ENCODE peak calls at places on chromosomes 1 and 21, in five cellular contexts. G, E, L, O and D are unnamed samples.

GRCh38 chr1:160070243-160071163 is 543 bp upstream of the KCNJ10 start:
- DNase-seq in G (peak), E (peak), L (peak), O (peak), D (peak)

GRCh38 chr1:150256549-150257341 is 829 bp upstream of the CA14 start:
- DNase-seq in G (no peak), E (no peak), L (no peak), O (peak), D (peak)

GRCh38 chr1:233060595-233060994 is 110.2 kb downstream of the NTPCR start:
- DNase-seq in G (no peak), E (no peak), L (no peak), O (no peak), D (no peak)

GRCh38 chr1:18373882-18374493 is 106.7 kb upstream of the KLHDC7A start:
- DNase-seq in G (no peak), E (peak), L (no peak), O (no peak), D (peak)

GRCh38 chr1:54302549-54302948 is 102.6 kb downstream of the MRPL37 start:
- DNase-seq in G (no peak), E (no peak), L (no peak), O (no peak), D (no peak)

GRCh38 chr1:41629571-41629970 is 145.1 kb upstream of the EDN2 start:
- DNase-seq in G (peak), E (no peak), L (no peak), O (peak), D (no peak)

GRCh38 chr1:45802343-45803298 is 791 bp upstream of the MAST2 start:
- DNase-seq in G (peak), E (peak), L (peak), O (peak), D (peak)

GRCh38 chr1:50929376-50929958 is 30.6 kb downstream of the FAF1 start:
- DNase-seq in G (peak), E (peak), L (no peak), O (peak), D (no peak)

GRCh38 chr21:15976807-15977206 is 247.0 kb downstream of the USP25 start:
- DNase-seq in G (no peak), E (peak), L (no peak), O (no peak), D (peak)

GRCh38 chr1:110888641-110889040 is 15.7 kb downstream of the CD53 start:
- DNase-seq in G (no peak), E (no peak), L (no peak), O (no peak), D (no peak)

GRCh38 chr21:36792505-36792967 is 93.6 kb downstream of the SIM2 start:
- DNase-seq in G (peak), E (no peak), L (no peak), O (peak), D (no peak)

GRCh38 chr1:204152310-204153044 is 633 bp upstream of the ETNK2 start:
- DNase-seq in G (no peak), E (no peak), L (peak), O (no peak), D (no peak)

GRCh38 chr1:229885568-229886495 is 181.2 kb upstream of the GALNT2 start:
- DNase-seq in G (no peak), E (no peak), L (no peak), O (no peak), D (no peak)

GRCh38 chr21:15894596-15894995 is 164.8 kb downstream of the USP25 start:
- DNase-seq in G (peak), E (no peak), L (no peak), O (peak), D (no peak)

GRCh38 chr1:247241687-247242086 is 14.2 kb upstream of the VN1R5 start:
- DNase-seq in G (no peak), E (no peak), L (no peak), O (peak), D (no peak)

GRCh38 chr1:157704878-157705277 is 4.3 kb upstream of the FCRL3 start:
- DNase-seq in G (no peak), E (peak), L (no peak), O (no peak), D (no peak)

GRCh38 chr1:237341391-237341790 is 299.4 kb downstream of the RYR2 start:
- DNase-seq in G (no peak), E (no peak), L (no peak), O (no peak), D (no peak)

GRCh38 chr1:172726740-172727139 is 67.8 kb downstream of the FASLG start:
- DNase-seq in G (no peak), E (no peak), L (no peak), O (no peak), D (no peak)

GRCh38 chr21:14451520-14451919 is 68.6 kb upstream of the HSPA13 start:
- DNase-seq in G (no peak), E (no peak), L (no peak), O (no peak), D (no peak)

GRCh38 chr1:52234708-52235107 is 92.8 kb downstream of the ZFYVE9 start:
- DNase-seq in G (peak), E (no peak), L (no peak), O (peak), D (no peak)

GRCh38 chr1:179262183-179262582 is 31.4 kb upstream of the SOAT1 start:
- DNase-seq in G (no peak), E (no peak), L (no peak), O (no peak), D (no peak)

GRCh38 chr21:9763306-9763705 is 758.1 kb upstream of the TPTE start:
- DNase-seq in G (no peak), E (no peak), L (no peak), O (no peak), D (no peak)

GRCh38 chr1:24725209-24725651 is 20.0 kb upstream of the CLIC4 start:
- DNase-seq in G (no peak), E (no peak), L (no peak), O (peak), D (no peak)

GRCh38 chr21:17708541-17709265 is 96.0 kb upstream of the BTG3 start:
- DNase-seq in G (no peak), E (no peak), L (no peak), O (no peak), D (no peak)

GRCh38 chr1:57719274-57719673 is 295.4 kb upstream of the DAB1 start:
- DNase-seq in G (no peak), E (no peak), L (no peak), O (no peak), D (no peak)

DNA sequence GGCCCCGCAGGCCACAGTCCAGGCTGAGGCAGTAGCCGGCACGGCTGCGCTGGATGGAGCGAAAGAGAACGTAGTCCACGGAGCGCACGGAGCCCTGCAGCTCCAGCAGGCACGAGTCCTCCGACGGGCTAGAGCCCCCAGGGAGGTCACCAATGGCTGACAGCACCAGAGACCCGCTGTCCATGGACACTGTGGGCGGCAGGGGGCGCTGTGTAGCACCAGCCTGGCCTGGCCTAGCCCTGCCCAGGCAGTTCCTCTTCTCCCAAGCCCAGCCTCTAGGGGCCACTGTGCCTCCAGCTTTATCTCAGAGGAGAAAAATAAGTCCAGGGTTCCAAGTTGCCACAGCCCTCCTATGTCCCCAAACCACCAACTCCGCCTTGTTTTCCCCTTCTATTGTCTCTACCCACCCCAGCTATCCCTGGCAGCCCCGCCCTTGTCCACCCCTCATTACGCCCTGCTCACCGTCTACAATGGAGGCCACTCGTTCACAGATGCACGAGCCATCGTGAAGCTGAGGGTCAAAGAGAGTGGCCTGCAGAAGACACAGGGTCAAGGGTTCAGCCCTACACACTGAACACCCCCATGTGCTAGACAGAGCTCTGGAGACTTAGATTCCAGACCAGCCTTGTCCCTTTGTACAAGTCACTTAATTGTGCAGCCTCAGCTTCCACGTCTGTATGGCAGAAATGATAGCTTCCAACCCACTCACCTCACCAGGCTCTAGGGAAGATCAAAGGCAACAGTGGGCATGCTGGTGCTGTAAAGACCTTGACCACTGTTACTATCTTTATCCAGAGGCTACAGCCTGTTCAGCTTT is 4.4 kb downstream of the ENTREP3 start:
- DNase-seq in G (peak), E (peak), L (peak), O (peak), D (peak)
- H3K4me3 ChIP-seq in G (peak), E (peak), L (no peak), O (no peak), D (no peak)

DNA sequence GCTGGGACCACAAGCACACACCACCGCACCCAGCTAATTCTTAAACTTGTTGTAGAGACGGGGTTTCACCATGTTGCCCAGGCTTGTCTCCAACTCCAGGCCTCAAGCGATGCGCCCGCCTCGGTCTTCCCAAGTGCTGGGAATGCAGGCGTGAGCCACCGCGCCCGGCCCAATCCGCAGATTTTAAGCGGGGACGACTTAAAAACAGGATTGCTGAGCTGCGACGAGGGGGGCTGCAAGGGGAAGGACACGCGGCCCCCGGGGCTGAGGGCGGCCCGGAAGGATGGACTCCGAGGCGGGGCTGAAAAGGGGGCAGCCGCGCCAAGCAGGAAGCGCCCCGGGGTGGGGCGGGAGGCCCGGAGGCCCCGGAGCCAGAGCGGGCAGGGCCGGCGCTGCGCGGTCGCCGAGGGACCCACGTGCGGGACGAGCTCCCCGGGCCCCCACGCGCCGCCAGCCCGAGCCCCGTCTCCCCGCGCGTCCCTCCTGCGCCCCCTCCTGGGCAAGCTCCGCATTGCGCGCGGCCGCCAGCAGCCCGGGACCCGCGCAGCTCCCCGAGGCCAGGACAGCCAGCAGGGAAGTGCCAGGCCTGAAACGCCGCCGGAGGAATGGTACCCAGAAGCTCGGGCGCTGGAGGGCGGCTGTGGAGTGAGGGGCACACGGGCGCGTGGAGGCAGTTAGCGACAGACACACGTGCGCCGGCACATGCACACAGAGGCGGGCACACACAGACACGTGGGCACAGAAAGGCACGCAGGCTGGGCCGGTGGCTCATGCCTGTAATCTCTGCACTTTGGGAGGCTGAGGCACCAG is 5.5 kb upstream of the PRKCZ start:
- DNase-seq in G (no peak), E (peak), L (peak), O (peak), D (peak)
- H3K4me3 ChIP-seq in G (no peak), E (no peak), L (no peak), O (no peak), D (peak)

DNA sequence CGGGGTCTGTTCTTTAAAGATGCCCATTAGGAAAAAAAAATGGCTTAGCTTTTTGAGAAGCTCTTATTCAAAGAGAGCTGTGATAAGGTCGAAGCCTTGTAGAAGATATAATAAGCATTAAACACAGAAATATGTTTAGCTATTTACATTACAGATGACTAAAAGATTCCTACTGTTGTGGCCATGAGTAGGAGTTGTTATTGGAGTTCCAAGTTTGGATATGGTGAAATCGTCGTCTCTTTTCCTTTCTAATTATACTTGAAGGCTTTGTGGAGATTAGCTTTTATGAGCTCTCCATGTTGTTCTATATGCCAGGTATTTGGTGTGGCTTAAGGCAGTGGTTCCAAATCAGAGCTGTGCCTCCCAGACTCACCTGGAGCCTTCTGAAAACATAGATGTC is 79.9 kb upstream of the LAMC2 start:
- DNase-seq in G (peak), E (no peak), L (no peak), O (peak), D (no peak)
- H3K4me3 ChIP-seq in G (no peak), E (no peak), L (no peak), O (no peak), D (no peak)

GRCh38 chr1:32741067-32741416 is 38.5 kb upstream of the SYNC start:
- DNase-seq in G (no peak), E (no peak), L (peak), O (no peak), D (no peak)
- H3K4me3 ChIP-seq in G (peak), E (no peak), L (peak), O (peak), D (peak)

DNA sequence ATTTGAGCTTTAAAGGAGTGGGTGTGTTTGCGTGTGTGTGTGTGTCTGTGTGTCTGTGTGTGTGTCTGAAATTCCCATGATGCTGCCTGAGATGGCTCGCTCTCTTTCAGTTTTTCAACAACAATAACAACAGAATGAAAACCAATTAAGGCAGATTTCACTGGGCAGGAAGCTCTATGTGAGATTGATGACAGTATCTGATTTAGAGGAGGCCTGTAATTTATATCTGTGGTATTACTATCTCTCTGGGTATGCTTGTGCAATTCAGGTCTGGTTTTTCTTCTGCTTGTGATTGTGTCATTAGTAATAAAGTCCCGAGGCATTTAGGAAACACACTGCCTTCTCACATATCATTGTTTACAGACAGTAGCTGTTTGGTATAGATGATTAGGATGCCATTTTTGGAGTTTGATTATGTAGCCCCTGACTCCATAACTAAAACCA is 85.9 kb upstream of the ZNF326 start:
- DNase-seq in G (peak), E (no peak), L (no peak), O (peak), D (no peak)
- H3K4me3 ChIP-seq in G (no peak), E (no peak), L (no peak), O (no peak), D (no peak)